ENCODE peak calls at places on chromosome 4, in six cellular contexts. U, Z, I, N, C and L are unnamed samples. For H3K4me1 and H3K9me3, the result is how much of the 10 kb centered on the place peaks cover.

GRCh38 chr4:82968972-82969371 is 41.7 kb downstream of the LIN54 start:
- DNase-seq in U (no peak), Z (no peak), I (no peak), N (no peak), C (no peak), L (no peak)

GRCh38 chr4:108170729-108171540 is 2.2 kb upstream of the LEF1 start:
- DNase-seq in U (no peak), Z (no peak), I (no peak), N (no peak), C (no peak), L (no peak)

GRCh38 chr4:172344266-172344772 is 531.1 kb downstream of the GALNTL6 start:
- DNase-seq in U (no peak), Z (no peak), I (no peak), N (no peak), C (no peak), L (no peak)

GRCh38 chr4:71133491-71133890 is 140.0 kb downstream of the DCK start:
- DNase-seq in U (no peak), Z (no peak), I (no peak), N (no peak), C (no peak), L (no peak)

GRCh38 chr4:76206222-76206942 is 7.2 kb downstream of the SCARB2 start:
- DNase-seq in U (no peak), Z (no peak), I (no peak), N (no peak), C (no peak), L (no peak)

GRCh38 chr4:138555107-138555506 is 313.0 kb upstream of the SLC7A11 start:
- DNase-seq in U (no peak), Z (no peak), I (no peak), N (no peak), C (no peak), L (no peak)

GRCh38 chr4:140049024-140049923 is 104.7 kb downstream of the MAML3 start:
- DNase-seq in U (no peak), Z (no peak), I (peak), N (peak), C (no peak), L (no peak)

GRCh38 chr4:187606581-187606980 is 389.0 kb upstream of the ZFP42 start:
- DNase-seq in U (no peak), Z (no peak), I (peak), N (no peak), C (no peak), L (no peak)

GRCh38 chr4:152956650-152957436 is 20.7 kb downstream of the FHDC1 start:
- DNase-seq in U (no peak), Z (no peak), I (no peak), N (peak), C (no peak), L (no peak)

GRCh38 chr4:6889736-6890324 is 19.8 kb upstream of the TBC1D14 start:
- DNase-seq in U (no peak), Z (no peak), I (no peak), N (no peak), C (no peak), L (no peak)

GRCh38 chr4:119205690-119206089 is 6.8 kb upstream of the USP53 start:
- DNase-seq in U (no peak), Z (no peak), I (no peak), N (no peak), C (no peak), L (no peak)
- H3K4me1 ChIP-seq in U (under half), Z (under half), I (under half), N (under half), C (half or more), L (under half)

GRCh38 chr4:1192091-1192492 is 19.7 kb upstream of the SPON2 start:
- DNase-seq in U (peak), Z (no peak), I (peak), N (peak), C (peak), L (peak)
- H3K9me3 ChIP-seq in U (under half), Z (under half), I (under half), N (under half), C (under half), L (under half)

GRCh38 chr4:1712216-1713002 is at the start of gene SLBP:
- DNase-seq in U (peak), Z (peak), I (peak), N (peak), C (peak), L (peak)
- TF ChIP-seq POLR2A in U (peak), Z (peak), I (peak), N (peak), C (peak), L (peak)

GRCh38 chr4:86981789-86982188 is 47.0 kb downstream of the AFF1 start:
- DNase-seq in U (no peak), Z (no peak), I (peak), N (no peak), C (no peak), L (peak)
- H3K4me1 ChIP-seq in U (under half), Z (under half), I (under half), N (under half), C (under half), L (under half)